ENCODE peak calls at places on chromosomes 11 and 22, in nine cellular contexts. F is left ventricle myocardium inferior; C is CD8-positive, alpha-beta memory T cell; B is tibial artery; H is HAP-1; Z is CD4-positive, alpha-beta memory T cell; N is gastrocnemius medialis; P is sigmoid colon; A is upper lobe of left lung. D is an unnamed sample.

GRCh38 chr22:35611200-35611890 is 5.8 kb downstream of the MB start:
- DNase-seq in F (no peak), C (no peak), B (no peak), H (no peak), Z (no peak), N (no peak), P (no peak), A (no peak), D (no peak)

GRCh38 chr11:115409116-115409663 is 95.0 kb downstream of the CADM1 start:
- DNase-seq in F (no peak), C (no peak), B (no peak), H (peak; percentile 24), Z (no peak), N (no peak), P (no peak), A (no peak), D (no peak)

GRCh38 chr22:49780992-49781782 is 46.5 kb downstream of the BRD1 start:
- DNase-seq in F (peak; percentile 12), C (no peak), B (no peak), H (no peak), Z (no peak), N (no peak), P (no peak), A (peak; percentile 56), D (no peak)

GRCh38 chr11:118699508-118700220 is 20.2 kb upstream of the TREH start:
- DNase-seq in F (no peak), C (peak; percentile 88), B (no peak), H (no peak), Z (peak; percentile 86), N (no peak), P (peak; percentile 18), A (no peak), D (no peak)

GRCh38 chr11:16505481-16505880 is 149.1 kb upstream of the SOX6 start:
- DNase-seq in F (no peak), C (no peak), B (no peak), H (no peak), Z (no peak), N (no peak), P (no peak), A (no peak), D (no peak)

GRCh38 chr11:113577356-113578163 is 102.4 kb upstream of the DRD2 start:
- DNase-seq in F (no peak), C (no peak), B (no peak), H (no peak), Z (no peak), N (no peak), P (no peak), A (peak; percentile 20), D (no peak)

GRCh38 chr11:63243533-63243932 is at the start of gene SLC22A25:
- DNase-seq in F (no peak), C (no peak), B (no peak), H (no peak), Z (no peak), N (no peak), P (no peak), A (no peak), D (no peak)

GRCh38 chr11:95459268-95460040 is 228.5 kb upstream of the SESN3 start:
- DNase-seq in F (no peak), C (no peak), B (no peak), H (no peak), Z (no peak), N (no peak), P (no peak), A (no peak), D (no peak)

GRCh38 chr22:20783844-20784723 is 10.2 kb downstream of the SERPIND1 start:
- DNase-seq in F (no peak), C (peak; percentile 60), B (no peak), H (peak; percentile 60), Z (peak; percentile 35), N (peak; percentile 7), P (no peak), A (no peak), D (peak; percentile 20)

GRCh38 chr22:39808087-39808486 is 85.5 kb downstream of the ENTHD1 start:
- DNase-seq in F (no peak), C (no peak), B (no peak), H (peak; percentile 70), Z (peak; percentile 7), N (no peak), P (no peak), A (no peak), D (no peak)

GRCh38 chr11:65606876-65607613 is 7.0 kb downstream of the MAP3K11 start:
- DNase-seq in F (peak; percentile 93), C (no peak), B (peak; percentile 98), H (peak; percentile 67), Z (no peak), N (peak; percentile 93), P (peak; percentile 99), A (peak; percentile 96), D (no peak)

GRCh38 chr11:123235117-123235686 is 40.2 kb upstream of the CLMP start:
- DNase-seq in F (peak; percentile 48), C (peak; percentile 59), B (no peak), H (peak; percentile 69), Z (peak; percentile 18), N (no peak), P (peak; percentile 86), A (peak; percentile 64), D (peak; percentile 24)
- H3K4me3 ChIP-seq in F (peak overlapping the region; percentile 0), C (no peak overlapping the region), B (no peak overlapping the region), H (no peak overlapping the region), Z (no peak overlapping the region), N (no peak overlapping the region), P (no peak overlapping the region), A (no peak overlapping the region), D (no peak overlapping the region)

GRCh38 chr11:128574576-128575011 is 12.8 kb downstream of the ETS1 start:
- DNase-seq in F (no peak), C (no peak), B (no peak), H (no peak), Z (no peak), N (no peak), P (no peak), A (no peak), D (no peak)

GRCh38 chr11:128575956-128576340 is 11.4 kb downstream of the ETS1 start:
- DNase-seq in F (no peak), C (no peak), B (no peak), H (no peak), Z (no peak), N (no peak), P (peak; percentile 74), A (no peak), D (no peak)

GRCh38 chr11:128573674-128574073 is 13.7 kb downstream of the ETS1 start:
- DNase-seq in F (no peak), C (no peak), B (no peak), H (no peak), Z (no peak), N (no peak), P (no peak), A (no peak), D (no peak)

GRCh38 chr11:128576555-128576954 is 10.8 kb downstream of the ETS1 start:
- DNase-seq in F (no peak), C (no peak), B (no peak), H (no peak), Z (no peak), N (no peak), P (peak; percentile 45), A (no peak), D (no peak)

DNA sequence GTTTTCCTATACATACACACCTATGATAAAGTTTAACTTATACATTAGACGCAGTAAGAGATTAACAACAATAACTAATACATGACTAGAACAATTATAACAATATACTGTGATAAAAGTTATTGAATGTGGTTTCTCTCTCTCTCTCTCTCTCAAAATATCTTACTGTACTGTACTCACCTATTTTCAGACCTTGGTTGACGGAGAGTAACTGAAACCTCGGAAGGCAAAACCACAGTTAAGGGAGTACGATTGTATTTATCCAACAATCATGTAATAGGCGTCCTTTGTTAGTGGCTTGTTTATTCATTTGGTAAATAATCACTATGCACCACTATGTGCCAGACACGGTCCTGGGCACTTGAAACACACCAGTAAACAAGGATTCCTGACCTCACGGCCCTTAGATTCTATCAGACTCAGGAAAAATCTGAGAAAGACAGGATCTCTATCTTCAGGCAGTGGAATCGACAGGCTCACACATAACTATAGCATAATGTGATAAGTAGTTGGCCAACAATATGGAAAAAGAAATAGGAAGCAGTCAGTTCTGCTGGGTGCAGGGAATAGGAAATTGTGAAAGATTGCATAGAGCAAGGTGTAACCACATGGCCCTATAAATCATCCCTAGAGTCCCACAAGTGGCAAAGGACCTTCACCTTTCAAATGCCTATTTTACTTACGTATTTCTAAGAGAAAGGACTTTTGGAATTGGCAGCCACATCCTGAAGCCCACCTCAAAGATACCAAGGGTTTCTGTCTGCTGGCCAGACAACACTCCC is 12.0 kb downstream of the ETS1 start:
- DNase-seq in F (no peak), C (no peak), B (no peak), H (no peak), Z (no peak), N (no peak), P (no peak), A (no peak), D (no peak)
- H3K4me3 ChIP-seq in F (no peak overlapping the region), C (no peak overlapping the region), B (no peak overlapping the region), H (no peak overlapping the region), Z (no peak overlapping the region), N (no peak overlapping the region), P (no peak overlapping the region), A (no peak overlapping the region), D (no peak overlapping the region)

DNA sequence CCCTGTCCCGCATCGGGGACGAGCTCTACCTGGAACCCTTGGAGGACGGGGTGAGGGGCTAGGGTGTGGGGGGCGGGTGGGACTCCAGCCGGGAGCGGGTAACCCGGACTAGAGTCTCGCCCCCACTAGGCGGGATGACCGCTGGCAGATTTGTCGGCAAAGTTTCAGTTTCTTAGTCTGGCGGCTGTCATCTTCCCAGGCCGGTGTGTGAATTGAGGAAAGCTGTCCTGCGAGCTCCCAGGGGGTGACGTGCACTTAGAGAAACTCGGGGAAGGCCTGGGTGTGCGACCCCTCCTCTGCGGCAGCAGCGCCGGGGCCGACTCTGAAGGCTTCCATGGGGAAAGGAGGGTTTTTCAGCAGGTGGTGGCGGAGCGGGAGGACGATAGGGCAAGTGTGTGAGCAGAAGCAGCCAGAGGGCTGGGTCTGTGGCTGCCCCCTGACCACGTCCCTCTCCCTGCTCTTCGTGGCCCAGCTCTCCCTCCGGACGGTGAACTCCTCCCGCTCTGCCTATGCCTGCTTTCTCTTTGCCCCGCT is 463 bp downstream of the RAD9A start:
- DNase-seq in F (no peak), C (no peak), B (no peak), H (no peak), Z (no peak), N (no peak), P (no peak), A (no peak), D (no peak)
- H3K4me3 ChIP-seq in F (peak overlapping the region; percentile 92), C (peak overlapping the region; percentile 96), B (peak overlapping the region; percentile 81), H (peak overlapping the region; percentile 67), Z (peak overlapping the region; percentile 75), N (peak overlapping the region; percentile 81), P (peak overlapping the region; percentile 87), A (peak overlapping the region; percentile 97), D (peak overlapping the region; percentile 98)

DNA sequence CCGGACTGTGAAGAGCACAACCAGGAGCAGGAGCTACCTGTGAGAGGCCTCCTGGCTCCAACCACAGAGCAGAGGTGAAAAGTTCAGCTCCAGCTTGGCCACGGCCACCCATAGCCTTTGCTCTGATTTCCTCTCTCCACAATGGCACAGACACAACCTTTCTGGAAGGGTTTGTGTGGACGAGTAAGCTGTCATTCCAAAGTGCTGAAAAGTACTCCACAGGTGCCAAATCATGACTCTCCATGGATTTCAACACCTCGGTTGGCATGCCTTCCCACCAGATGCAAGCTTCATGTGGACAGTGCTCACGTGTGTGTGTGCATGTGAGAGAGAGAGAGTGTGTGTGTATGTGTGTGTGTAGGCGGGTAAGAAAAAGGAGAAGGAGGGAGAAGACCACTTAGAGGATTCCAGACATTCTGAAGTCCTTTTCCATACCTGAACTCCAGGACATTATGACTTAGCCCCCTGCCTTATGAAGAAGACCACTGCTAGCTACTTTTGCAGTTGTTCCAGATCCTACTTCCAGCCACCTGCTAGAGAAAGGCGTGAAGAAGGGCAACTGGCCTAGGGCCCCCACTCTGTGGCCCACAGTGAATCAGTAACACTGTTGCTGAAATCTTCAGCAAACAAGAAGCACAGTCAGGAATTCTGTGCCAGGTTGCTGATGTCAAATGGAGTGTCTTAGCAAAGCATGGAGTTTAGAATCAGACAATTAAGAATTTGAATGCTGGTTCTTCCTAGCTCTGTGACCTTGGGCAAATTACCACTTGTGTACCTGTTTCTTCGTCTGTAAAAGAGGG is 13.9 kb upstream of the NAV2 start:
- DNase-seq in F (peak; percentile 74), C (no peak), B (peak; percentile 85), H (no peak), Z (no peak), N (peak; percentile 88), P (peak; percentile 89), A (no peak), D (no peak)
- H3K4me3 ChIP-seq in F (no peak overlapping the region), C (no peak overlapping the region), B (no peak overlapping the region), H (no peak overlapping the region), Z (no peak overlapping the region), N (no peak overlapping the region), P (no peak overlapping the region), A (no peak overlapping the region), D (no peak overlapping the region)